ENCODE peak calls at places on chromosomes 5 and 9, in five cellular contexts. W, C, P, J and A are unnamed samples.

GRCh38 chr9:137116027-137116507 is 1.5 kb upstream of the DPP7 start:
- DNase-seq in W (no peak), C (no peak), P (no peak), J (no peak), A (no peak)

GRCh38 chr5:137735531-137736284 is at the start of gene KLHL3:
- DNase-seq in W (no peak), C (peak; percentile 63), P (peak; percentile 63), J (no peak), A (peak; percentile 53)

GRCh38 chr5:62308439-62308838 is 2.4 kb downstream of the KIF2A start:
- DNase-seq in W (no peak), C (no peak), P (no peak), J (no peak), A (no peak)

GRCh38 chr5:152529456-152529855 is 124.4 kb upstream of the NMUR2 start:
- DNase-seq in W (no peak), C (no peak), P (no peak), J (no peak), A (no peak)

GRCh38 chr5:40497573-40497972 is 182.1 kb upstream of the PTGER4 start:
- DNase-seq in W (no peak), C (peak; percentile 84), P (peak; percentile 30), J (no peak), A (no peak)

GRCh38 chr5:94776167-94776566 is 157.7 kb downstream of the SLF1 start:
- DNase-seq in W (no peak), C (peak; percentile 59), P (no peak), J (peak; percentile 77), A (peak; percentile 67)

GRCh38 chr9:78026947-78027346 is 4.7 kb downstream of the GNAQ start:
- DNase-seq in W (no peak), C (peak; percentile 55), P (no peak), J (no peak), A (peak; percentile 53)

GRCh38 chr5:66171349-66172344 is 27.5 kb downstream of the SREK1 start:
- DNase-seq in W (peak; percentile 20), C (peak; percentile 59), P (peak; percentile 43), J (peak; percentile 24), A (peak; percentile 62)

GRCh38 chr5:114148253-114148652 is 213.6 kb upstream of the KCNN2 start:
- DNase-seq in W (no peak), C (no peak), P (no peak), J (no peak), A (no peak)

DNA sequence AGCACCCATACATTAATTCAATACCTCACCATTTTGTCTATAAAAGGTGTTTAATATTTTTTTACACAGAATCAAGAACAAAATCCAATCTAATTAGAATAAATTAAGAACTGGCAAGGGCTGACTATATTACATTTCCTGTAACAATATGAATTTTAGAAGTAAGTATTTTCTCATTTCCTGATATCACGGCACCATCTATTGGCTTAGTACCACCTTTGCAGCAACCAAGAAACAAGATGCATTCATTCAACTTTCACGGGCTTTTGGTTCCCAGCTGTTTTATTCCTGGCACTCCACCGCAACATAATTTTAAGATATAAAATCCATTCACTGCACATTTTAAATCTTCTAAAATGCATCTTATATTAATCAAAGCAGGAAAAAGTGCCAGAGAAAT is 20.6 kb downstream of the PSMB7 start:
- DNase-seq in W (no peak), C (no peak), P (no peak), J (no peak), A (no peak)
- TF ChIP-seq CTCF in W (no peak), C (no peak), P (no peak), J (no peak), A (peak; percentile 13)

GRCh38 chr9:2465516-2465915 is 156.1 kb upstream of the VLDLR start:
- DNase-seq in W (no peak), C (no peak), P (no peak), J (no peak), A (no peak)

GRCh38 chr9:2473691-2474090 is 147.9 kb upstream of the VLDLR start:
- DNase-seq in W (no peak), C (no peak), P (no peak), J (no peak), A (no peak)

GRCh38 chr9:2465921-2466460 is 155.6 kb upstream of the VLDLR start:
- DNase-seq in W (no peak), C (no peak), P (peak; percentile 40), J (peak; percentile 39), A (peak; percentile 49)

GRCh38 chr9:2466703-2467102 is 154.9 kb upstream of the VLDLR start:
- DNase-seq in W (no peak), C (no peak), P (no peak), J (no peak), A (no peak)

DNA sequence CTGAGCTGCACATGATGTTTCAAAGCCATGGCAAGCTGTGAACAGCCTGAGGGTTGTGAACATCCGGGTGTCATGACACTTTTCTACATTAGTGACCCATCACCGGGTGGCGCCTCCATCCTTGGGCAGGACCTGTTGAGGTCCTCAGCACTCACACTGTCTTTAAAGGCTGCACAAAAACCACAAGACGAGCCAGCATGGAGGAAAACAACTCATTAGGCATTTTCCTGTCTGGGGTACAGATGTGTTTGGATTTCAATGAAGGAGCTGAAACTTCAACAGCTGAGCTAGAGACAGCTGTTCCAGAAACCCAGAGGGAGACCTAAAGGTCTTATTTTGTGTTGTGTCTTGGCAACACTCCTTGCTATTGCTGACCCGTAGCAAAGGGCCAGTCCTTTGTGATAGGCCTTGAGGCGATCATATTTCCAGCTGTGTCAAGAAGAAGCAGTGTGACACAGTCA is 151.9 kb upstream of the VLDLR start:
- DNase-seq in W (no peak), C (peak; percentile 20), P (peak; percentile 40), J (no peak), A (peak; percentile 54)
- H3K4me3 ChIP-seq in W (no peak overlapping the region), C (no peak overlapping the region), P (no peak overlapping the region), J (no peak overlapping the region), A (no peak overlapping the region)

DNA sequence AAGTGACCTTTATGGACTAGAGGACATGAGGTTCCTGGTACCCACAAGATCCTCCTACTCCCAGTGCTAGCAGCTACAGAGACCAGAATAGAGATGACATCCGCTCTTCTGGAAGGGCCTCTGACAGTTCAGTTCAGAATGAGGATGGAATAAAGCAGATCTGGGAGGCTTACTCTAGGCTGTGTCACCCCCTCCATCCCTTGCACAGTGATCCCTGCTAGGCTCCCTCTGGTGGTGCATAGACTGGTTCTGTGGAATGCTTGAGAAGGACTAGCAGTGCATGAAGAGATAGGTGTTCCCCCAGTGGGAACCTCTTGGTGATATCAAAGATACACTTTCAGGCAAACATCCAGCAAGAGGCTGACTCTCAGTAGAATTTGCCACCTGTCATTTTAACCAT is 83.0 kb downstream of the NPR3 start:
- DNase-seq in W (no peak), C (no peak), P (no peak), J (peak; percentile 53), A (peak; percentile 54)
- TF ChIP-seq CTCF in W (no peak), C (peak; percentile 26), P (no peak), J (peak; percentile 45), A (peak; percentile 49)

DNA sequence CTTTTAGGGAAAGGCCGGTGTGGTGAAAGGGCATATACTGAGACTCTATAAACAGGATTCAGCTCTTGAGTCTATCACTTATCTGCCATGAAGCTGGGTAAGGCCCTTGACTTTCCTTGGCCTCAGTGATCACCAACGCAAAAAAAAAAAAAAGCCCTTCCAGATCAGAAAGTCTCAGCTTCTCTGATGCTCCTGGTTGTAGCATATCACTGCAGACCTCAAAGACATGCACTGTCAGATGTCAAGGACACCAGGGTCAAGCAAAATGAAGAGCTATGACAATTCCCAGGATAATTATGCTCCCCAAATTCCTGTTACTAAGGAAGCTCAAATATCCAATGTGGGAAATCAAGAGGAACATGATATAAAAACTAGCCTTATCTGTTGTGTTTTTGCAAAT is 68.3 kb upstream of the IFNE start:
- DNase-seq in W (no peak), C (no peak), P (no peak), J (no peak), A (no peak)
- H3K4me3 ChIP-seq in W (no peak overlapping the region), C (no peak overlapping the region), P (no peak overlapping the region), J (no peak overlapping the region), A (no peak overlapping the region)

GRCh38 chr9:96068511-96068910 is 193.0 kb downstream of the ERCC6L2 start:
- DNase-seq in W (peak; percentile 81), C (no peak), P (no peak), J (no peak), A (no peak)

GRCh38 chr9:96073531-96074284 is 198.2 kb downstream of the ERCC6L2 start:
- DNase-seq in W (peak; percentile 88), C (no peak), P (no peak), J (no peak), A (no peak)

GRCh38 chr9:96069821-96070220 is 194.3 kb downstream of the ERCC6L2 start:
- DNase-seq in W (no peak), C (no peak), P (no peak), J (no peak), A (no peak)

GRCh38 chr9:96072930-96073329 is 197.4 kb downstream of the ERCC6L2 start:
- DNase-seq in W (no peak), C (no peak), P (no peak), J (no peak), A (no peak)

GRCh38 chr9:96071245-96072124 is 196.0 kb downstream of the ERCC6L2 start:
- DNase-seq in W (no peak), C (peak; percentile 15), P (peak; percentile 17), J (peak; percentile 17), A (peak; percentile 55)
- TF ChIP-seq CTCF in W (peak; percentile 15), C (peak; percentile 57), P (peak; percentile 51), J (peak; percentile 37), A (peak; percentile 65)

GRCh38 chr9:127897194-127897692 is 2.2 kb downstream of the ST6GALNAC6 start:
- DNase-seq in W (no peak), C (peak; percentile 67), P (no peak), J (peak; percentile 71), A (peak; percentile 86)
- H3K4me3 ChIP-seq in W (no peak overlapping the region), C (peak overlapping the region; percentile 24), P (no peak overlapping the region), J (peak overlapping the region; percentile 82), A (peak overlapping the region; percentile 85)

DNA sequence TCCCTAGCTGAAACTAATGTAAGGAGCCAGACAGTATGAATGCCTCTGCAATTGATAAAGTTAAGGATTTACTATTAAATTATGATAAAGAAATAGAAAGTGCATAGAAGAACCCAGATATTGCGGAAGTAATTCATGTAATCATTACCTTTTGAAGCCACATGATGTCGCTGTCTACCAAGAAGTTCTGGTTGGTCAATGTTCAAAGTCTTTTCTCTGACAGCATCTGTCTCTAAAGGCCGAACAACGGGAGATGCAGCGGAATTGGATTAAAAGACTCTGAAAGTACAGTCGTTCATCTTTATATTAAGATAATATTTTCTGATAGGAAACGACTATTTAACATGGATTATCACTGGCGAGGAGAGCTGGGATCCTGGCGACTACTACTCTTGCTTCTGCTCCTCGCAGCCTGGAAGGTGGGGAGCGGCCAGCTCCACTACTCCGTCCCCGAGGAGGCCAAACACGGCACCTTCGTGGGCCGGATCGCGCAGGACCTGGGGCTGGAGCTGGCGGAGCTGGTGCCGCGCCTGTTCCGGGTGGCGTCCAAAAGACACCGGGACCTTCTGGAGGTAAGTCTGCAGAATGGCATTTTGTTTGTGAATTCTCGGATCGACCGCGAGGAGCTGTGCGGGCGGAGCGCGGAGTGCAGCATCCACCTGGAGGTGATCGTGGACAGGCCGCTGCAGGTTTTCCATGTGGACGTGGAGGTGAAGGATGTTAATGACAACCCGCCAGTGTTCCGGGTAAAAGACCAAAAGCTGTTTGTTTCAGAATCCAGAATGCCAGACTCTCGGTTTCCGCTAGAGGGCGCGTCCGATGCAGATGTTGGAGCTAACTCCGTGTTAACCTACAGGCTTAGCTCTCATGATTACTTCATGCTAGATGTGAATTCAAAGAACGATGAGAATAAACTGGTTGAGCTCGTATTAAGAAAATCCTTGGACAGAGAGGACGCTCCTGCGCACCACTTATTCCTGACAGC is at the start of gene PCDHA8:
- DNase-seq in W (no peak), C (no peak), P (no peak), J (no peak), A (no peak)
- TF ChIP-seq CTCF in W (no peak), C (no peak), P (peak; percentile 23), J (peak; percentile 31), A (peak; percentile 31)